ENCODE peak calls at places on chromosomes 6 and 20, in four cellular contexts. Q, I, T and U are unnamed samples.

GRCh38 chr6:5746392-5747140 is 260.2 kb downstream of the NRN1 start:
- DNase-seq in Q (peak; percentile 41), I (no peak), T (no peak), U (no peak)

GRCh38 chr6:29589423-29590048 is 4.6 kb downstream of the OR2H2 start:
- DNase-seq in Q (peak; percentile 64), I (peak; percentile 10), T (peak; percentile 12), U (no peak)

GRCh38 chr6:110323004-110323657 is 35.0 kb downstream of the METTL24 start:
- DNase-seq in Q (no peak), I (no peak), T (no peak), U (no peak)

GRCh38 chr20:50678213-50678898 is 13.0 kb downstream of the RIPOR3 start:
- DNase-seq in Q (no peak), I (no peak), T (no peak), U (no peak)

GRCh38 chr20:1164871-1165270 is 19.9 kb downstream of the TMEM74B start:
- DNase-seq in Q (no peak), I (no peak), T (no peak), U (no peak)

GRCh38 chr6:111564482-111564945 is 41.2 kb downstream of the TRAF3IP2 start:
- DNase-seq in Q (no peak), I (no peak), T (no peak), U (no peak)

GRCh38 chr6:149500085-149500484 is 15.3 kb upstream of the ZC3H12D start:
- DNase-seq in Q (no peak), I (no peak), T (no peak), U (no peak)

GRCh38 chr6:35079311-35080000 is 61.7 kb downstream of the TCP11 start:
- DNase-seq in Q (no peak), I (no peak), T (no peak), U (no peak)

GRCh38 chr20:24098886-24099285 is 110.3 kb upstream of the GGTLC1 start:
- DNase-seq in Q (no peak), I (no peak), T (no peak), U (no peak)

GRCh38 chr6:36929607-36930006 is 24.9 kb upstream of the PI16 start:
- DNase-seq in Q (no peak), I (no peak), T (no peak), U (no peak)

GRCh38 chr6:31654574-31655348 is 933 bp upstream of the APOM start:
- DNase-seq in Q (no peak), I (no peak), T (no peak), U (no peak)

GRCh38 chr6:122389704-122390103 is 9.7 kb upstream of the HSF2 start:
- DNase-seq in Q (no peak), I (no peak), T (no peak), U (no peak)

GRCh38 chr6:27816906-27817305 is 95.3 kb downstream of the OR2B2 start:
- DNase-seq in Q (no peak), I (no peak), T (no peak), U (no peak)

GRCh38 chr6:110449545-110449903 is 26.9 kb downstream of the SLC22A16 start:
- DNase-seq in Q (no peak), I (no peak), T (no peak), U (no peak)

GRCh38 chr20:31824125-31824485 is 4.9 kb downstream of the MYLK2 start:
- DNase-seq in Q (no peak), I (no peak), T (no peak), U (no peak)

GRCh38 chr20:52731086-52731485 is 241.1 kb upstream of the TSHZ2 start:
- DNase-seq in Q (no peak), I (no peak), T (no peak), U (no peak)

GRCh38 chr20:11267131-11267761 is 593.4 kb upstream of the JAG1 start:
- DNase-seq in Q (peak; percentile 13), I (no peak), T (peak; percentile 79), U (peak; percentile 23)

GRCh38 chr6:89555751-89556150 is 82.8 kb downstream of the LYRM2 start:
- DNase-seq in Q (no peak), I (no peak), T (no peak), U (no peak)

GRCh38 chr6:44386929-44387345 is 569 bp upstream of the CDC5L start:
- DNase-seq in Q (no peak), I (no peak), T (no peak), U (no peak)

GRCh38 chr6:107116328-107116892 is 1.1 kb upstream of the BEND3 start:
- DNase-seq in Q (peak; percentile 38), I (peak; percentile 51), T (no peak), U (no peak)

GRCh38 chr6:137967689-137968467 is 100.8 kb downstream of the TNFAIP3 start:
- DNase-seq in Q (no peak), I (no peak), T (no peak), U (no peak)

GRCh38 chr6:10720229-10720959 is 2.5 kb upstream of the TMEM14C start:
- DNase-seq in Q (no peak), I (no peak), T (no peak), U (peak; percentile 37)

GRCh38 chr6:146868671-146869209 is 270.0 kb downstream of the ADGB start:
- DNase-seq in Q (no peak), I (no peak), T (no peak), U (no peak)

GRCh38 chr6:17583811-17584210 is 16.3 kb upstream of the FAM8A1 start:
- DNase-seq in Q (no peak), I (no peak), T (no peak), U (no peak)
- TF ChIP-seq SPI1 in Q (no peak), I (no peak), T (no peak), U (no peak)

DNA sequence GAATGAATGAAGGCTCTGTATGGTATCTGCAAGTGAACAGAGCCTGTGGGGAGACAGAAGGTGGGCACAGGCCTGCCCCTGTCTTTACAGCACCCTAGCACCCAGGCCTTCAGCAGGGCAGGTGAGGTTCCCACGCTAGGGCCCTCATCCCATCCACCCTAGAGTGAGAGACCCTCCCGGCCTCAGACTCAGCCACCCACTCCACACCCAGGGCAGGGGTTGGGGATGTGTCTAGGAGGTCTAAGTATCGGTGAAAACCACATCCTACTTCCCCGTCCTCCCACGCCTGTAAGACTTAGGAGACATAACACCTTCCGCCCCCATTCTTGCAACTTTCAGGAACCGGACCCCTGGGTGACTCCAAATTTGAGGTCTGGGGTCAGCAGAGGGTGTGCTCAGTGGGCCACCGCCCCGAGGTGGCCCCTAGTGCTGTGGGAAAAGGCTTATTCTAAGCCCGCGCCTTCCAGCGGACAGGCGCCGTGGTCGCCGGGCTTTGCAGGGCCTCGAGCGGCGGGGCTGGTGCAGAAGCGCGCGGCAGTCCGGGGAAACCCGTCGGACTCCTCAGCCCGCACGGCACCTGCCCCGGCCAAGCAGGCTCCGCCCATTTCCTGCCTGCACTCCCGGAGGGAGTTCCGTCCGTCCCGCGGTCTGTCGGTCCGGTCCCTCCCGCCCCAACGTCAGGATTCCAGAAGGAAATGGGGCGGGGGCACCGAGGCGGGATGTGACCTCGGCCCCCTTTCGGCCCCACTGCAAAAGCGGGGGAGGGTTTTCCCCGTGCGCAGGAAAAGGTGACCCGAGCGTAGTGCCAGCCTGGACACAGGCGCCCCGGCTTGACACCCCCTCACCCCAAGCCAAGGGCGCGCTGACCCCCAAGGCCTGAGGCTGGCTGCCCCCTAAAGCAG is 872 bp downstream of the SAMD10 start:
- DNase-seq in Q (peak; percentile 76), I (peak; percentile 83), T (no peak), U (peak; percentile 61)
- TF ChIP-seq SPI1 in Q (no peak), I (peak; percentile 5), T (peak; percentile 2), U (peak; percentile 53)

GRCh38 chr20:62496525-62497218 is 20.9 kb upstream of the GATA5 start:
- DNase-seq in Q (peak; percentile 81), I (no peak), T (no peak), U (peak; percentile 63)
- TF ChIP-seq SPI1 in Q (no peak), I (no peak), T (no peak), U (no peak)

GRCh38 chr6:64293298-64293697 is 657.7 kb downstream of the PHF3 start:
- DNase-seq in Q (no peak), I (no peak), T (no peak), U (no peak)

GRCh38 chr6:64289946-64290345 is 654.3 kb downstream of the PHF3 start:
- DNase-seq in Q (no peak), I (no peak), T (no peak), U (no peak)

GRCh38 chr6:64294034-64294433 is 658.4 kb downstream of the PHF3 start:
- DNase-seq in Q (no peak), I (no peak), T (no peak), U (no peak)

GRCh38 chr6:64290867-64291266 is 655.3 kb downstream of the PHF3 start:
- DNase-seq in Q (no peak), I (no peak), T (no peak), U (no peak)
- TF ChIP-seq SPI1 in Q (no peak), I (no peak), T (no peak), U (no peak)

DNA sequence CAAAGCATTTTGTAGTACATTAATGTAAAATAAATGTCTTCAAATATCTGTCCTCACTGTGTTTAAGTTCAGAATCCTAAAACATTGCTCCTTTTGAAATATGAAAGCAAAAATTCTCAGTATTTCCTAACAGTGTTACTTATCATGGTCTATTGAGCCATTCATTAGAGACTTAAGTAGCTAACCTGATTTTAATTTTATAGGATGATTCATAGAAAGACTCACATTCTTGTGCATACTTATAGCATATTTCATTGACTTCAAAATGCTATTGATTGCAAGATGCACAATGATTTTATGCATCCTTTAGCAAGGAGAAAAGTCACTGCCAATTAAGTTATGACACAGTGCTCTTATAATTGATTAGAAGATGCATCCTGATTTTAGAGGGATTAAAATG is 85.7 kb downstream of the HIVEP1 start:
- DNase-seq in Q (no peak), I (no peak), T (no peak), U (no peak)
- TF ChIP-seq SPI1 in Q (no peak), I (no peak), T (no peak), U (no peak)

DNA sequence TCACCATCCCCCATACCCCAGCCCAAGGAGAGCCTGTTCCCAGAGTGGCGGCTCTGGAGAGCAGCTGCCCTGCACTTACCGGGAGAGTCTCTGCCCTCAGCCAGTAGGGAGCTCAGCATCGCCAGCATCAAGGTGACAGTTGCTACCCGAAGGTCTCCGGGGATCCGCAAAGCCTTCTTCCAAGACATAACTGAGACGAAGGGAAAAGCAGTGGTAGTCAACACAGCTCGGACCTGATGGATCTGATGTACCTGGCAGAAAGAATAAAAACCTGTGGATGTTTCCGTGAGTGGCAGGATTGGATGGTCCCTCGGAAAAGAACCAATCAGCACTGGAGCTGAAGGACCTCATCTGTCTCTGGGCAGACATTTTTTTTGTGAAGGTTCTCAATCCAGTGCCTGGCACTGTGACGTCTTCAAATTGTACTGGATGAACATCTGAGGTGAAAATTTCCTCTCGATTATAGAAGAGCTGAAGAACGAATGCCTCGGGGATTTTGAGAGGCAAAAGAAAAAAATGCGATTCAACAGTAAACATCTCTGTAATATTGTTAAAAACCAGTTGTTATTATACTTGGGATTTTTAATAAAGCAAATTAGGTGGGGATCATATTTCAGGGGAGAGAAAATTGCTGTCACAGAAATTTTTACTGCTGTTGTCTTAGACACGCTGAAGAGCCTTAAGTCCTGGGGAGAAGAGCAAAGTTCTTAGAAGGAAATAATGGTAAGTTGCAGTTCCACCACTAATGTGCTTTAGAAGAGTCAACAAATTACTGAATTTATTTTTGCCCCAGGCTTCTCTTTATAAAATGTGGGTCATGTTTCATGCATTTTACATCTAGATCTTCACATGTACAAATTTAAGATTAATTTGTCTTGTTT is at the start of gene HLA-DQB1:
- DNase-seq in Q (no peak), I (no peak), T (peak; percentile 77), U (peak; percentile 34)
- TF ChIP-seq SPI1 in Q (no peak), I (no peak), T (no peak), U (no peak)

DNA sequence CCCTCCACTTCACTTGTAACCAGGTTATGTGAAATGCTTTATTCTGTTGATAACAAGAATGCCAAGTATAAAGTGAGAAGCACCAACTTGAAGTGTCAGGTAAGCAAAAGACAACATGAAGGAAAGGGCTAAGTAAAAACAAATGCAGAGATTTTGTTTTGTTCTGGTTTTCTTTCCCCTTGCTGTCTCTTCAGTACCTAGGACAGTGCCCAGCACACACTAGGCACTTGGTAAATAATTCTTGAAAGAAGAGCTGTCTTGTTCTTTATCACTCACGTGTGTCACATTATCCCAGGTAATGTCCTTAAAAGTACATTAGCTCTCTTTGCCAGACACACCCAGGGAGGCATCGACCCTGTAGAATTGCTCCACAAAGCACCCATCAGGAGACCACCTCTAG is 350.0 kb upstream of the IRAK1BP1 start:
- DNase-seq in Q (no peak), I (no peak), T (no peak), U (no peak)
- TF ChIP-seq SPI1 in Q (no peak), I (no peak), T (no peak), U (no peak)